ENCODE peak calls at places on chromosomes 6 and 20, in six cellular contexts. E, Q, G, K, D and Y are unnamed samples.

GRCh38 chr6:26197736-26198625 is 110.8 kb downstream of the HFE start:
- DNase-seq in E (peak; percentile 62), Q (no peak), G (no peak), K (no peak), D (no peak), Y (no peak)

GRCh38 chr6:144644776-144645175 is 359.6 kb downstream of the UTRN start:
- DNase-seq in E (peak; percentile 81), Q (no peak), G (no peak), K (no peak), D (no peak), Y (no peak)

GRCh38 chr6:128731249-128732165 is 151.4 kb upstream of the LAMA2 start:
- DNase-seq in E (peak; percentile 56), Q (no peak), G (no peak), K (no peak), D (no peak), Y (no peak)

GRCh38 chr6:145887969-145888368 is 73.4 kb upstream of the FBXO30 start:
- DNase-seq in E (no peak), Q (no peak), G (no peak), K (no peak), D (no peak), Y (no peak)

GRCh38 chr20:62952373-62953166 is at the start of gene SLC17A9:
- DNase-seq in E (peak; percentile 94), Q (peak; percentile 37), G (peak; percentile 84), K (no peak), D (peak; percentile 86), Y (peak; percentile 91)

GRCh38 chr20:20261159-20261558 is 106.7 kb upstream of the INSM1 start:
- DNase-seq in E (no peak), Q (no peak), G (no peak), K (no peak), D (no peak), Y (no peak)

GRCh38 chr20:59004493-59004762 is 2.6 kb downstream of the CTSZ start:
- DNase-seq in E (no peak), Q (no peak), G (no peak), K (no peak), D (peak; percentile 80), Y (no peak)

GRCh38 chr6:67736816-67737215 is 898.3 kb upstream of the ADGRB3 start:
- DNase-seq in E (no peak), Q (no peak), G (no peak), K (no peak), D (no peak), Y (no peak)

GRCh38 chr20:10490706-10491105 is 55.6 kb downstream of the SLX4IP start:
- DNase-seq in E (no peak), Q (no peak), G (no peak), K (no peak), D (no peak), Y (no peak)

GRCh38 chr6:131636880-131637792 is at the start of gene ENPP3:
- DNase-seq in E (peak; percentile 89), Q (no peak), G (no peak), K (peak; percentile 52), D (no peak), Y (no peak)
- TF ChIP-seq POLR2A in E (peak; percentile 86), Q (no peak), G (no peak), K (no peak), D (no peak), Y (no peak)

DNA sequence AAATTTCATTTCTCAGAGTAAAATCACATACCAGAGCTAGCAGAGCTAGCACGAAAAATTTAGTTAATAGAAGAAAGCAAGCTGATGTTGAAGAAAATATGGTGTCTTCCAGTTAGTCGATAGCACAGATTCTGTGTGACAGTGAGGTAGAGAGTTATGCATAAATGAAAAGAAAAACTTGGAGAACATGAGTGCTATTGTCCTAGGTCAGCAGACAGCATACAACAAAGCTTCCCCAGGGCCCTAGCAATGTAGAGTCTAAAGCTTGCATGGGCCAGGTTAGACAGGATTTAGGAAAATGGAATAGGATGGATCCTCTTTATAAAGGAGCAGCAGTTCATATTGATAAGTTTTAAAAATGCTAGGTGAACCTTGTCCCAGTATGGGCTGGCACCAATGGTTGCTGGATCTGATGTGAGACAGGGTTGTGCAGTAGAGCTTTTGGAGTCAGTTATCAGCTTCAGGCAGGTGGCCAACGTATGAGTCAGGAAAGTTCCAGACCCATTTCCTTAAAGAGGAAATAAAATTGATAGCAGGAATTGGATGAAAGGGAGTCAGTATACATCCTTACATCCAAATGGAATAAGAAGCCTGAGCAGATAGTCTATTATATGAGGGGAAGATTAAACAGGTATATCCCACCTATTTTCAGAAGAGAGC is 277.2 kb downstream of the FRK start:
- DNase-seq in E (no peak), Q (no peak), G (no peak), K (no peak), D (no peak), Y (no peak)
- TF ChIP-seq TAF1 in E (no peak), Q (no peak), G (no peak), K (no peak), D (no peak), Y (no peak)

DNA sequence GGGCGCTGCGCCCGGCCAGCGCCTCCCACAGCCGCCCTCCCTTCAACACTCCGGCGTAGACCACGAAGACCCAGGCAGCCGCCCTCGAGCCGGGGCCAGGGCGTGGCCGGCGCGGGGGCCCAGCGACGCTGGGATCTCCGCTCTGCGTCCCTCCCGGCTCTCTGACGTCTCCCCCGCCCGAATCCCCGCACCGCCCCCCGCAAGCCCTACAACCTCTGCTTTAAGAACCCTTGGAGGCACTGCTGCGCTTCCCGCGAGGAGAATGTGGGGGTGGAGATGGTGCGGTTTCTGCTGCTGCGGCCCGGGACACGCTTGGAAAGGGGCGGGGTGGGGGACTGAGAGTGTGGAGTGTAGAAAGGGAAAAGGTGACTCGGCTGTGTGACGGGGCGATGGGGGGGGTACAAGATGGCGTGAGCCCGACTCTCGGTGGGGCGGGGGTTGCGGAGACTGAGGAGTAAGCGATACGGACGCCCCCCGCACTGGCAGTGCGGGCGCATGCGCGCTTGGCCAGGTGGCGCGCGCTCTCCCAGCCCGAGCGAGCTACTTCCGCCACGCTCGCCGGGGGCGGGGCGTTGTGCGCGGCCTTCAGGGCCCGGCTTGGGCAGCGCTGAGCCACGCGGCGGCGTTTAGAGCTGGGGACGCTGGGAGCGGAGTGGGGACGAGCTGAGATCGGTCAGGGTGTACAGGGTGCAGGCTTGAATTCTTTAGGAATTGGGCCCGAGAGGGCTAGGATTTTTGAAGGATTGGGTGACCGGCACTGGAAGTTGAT is at the start of gene SUPT3H:
- DNase-seq in E (peak; percentile 95), Q (peak; percentile 56), G (peak; percentile 91), K (peak; percentile 96), D (peak; percentile 75), Y (peak; percentile 59)
- TF ChIP-seq POLR2A in E (peak; percentile 99), Q (peak; percentile 79), G (peak; percentile 61), K (peak; percentile 97), D (peak; percentile 96), Y (peak; percentile 78)

DNA sequence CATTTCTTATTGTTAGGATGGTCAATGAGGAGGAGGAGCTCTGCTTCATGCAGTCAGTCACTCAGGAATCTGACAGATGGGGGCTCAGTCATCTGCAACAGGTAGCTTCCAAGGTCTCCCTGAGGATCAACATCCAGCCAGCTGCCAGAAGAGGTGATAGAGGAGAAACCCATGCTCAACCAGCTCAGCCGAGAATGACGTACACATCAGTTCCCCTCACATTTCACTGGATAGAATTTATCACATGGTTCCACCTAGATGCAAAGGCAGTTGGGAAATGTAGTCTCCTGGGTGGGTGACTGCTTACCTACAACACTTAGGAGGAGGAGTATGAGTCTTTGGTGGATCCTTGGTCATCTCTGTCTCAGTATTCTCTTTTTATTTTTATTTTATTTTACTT is 144.5 kb downstream of the CEBPB start:
- DNase-seq in E (peak; percentile 91), Q (no peak), G (no peak), K (peak; percentile 78), D (no peak), Y (no peak)
- TF ChIP-seq TAF1 in E (no peak), Q (no peak), G (no peak), K (no peak), D (no peak), Y (no peak)

DNA sequence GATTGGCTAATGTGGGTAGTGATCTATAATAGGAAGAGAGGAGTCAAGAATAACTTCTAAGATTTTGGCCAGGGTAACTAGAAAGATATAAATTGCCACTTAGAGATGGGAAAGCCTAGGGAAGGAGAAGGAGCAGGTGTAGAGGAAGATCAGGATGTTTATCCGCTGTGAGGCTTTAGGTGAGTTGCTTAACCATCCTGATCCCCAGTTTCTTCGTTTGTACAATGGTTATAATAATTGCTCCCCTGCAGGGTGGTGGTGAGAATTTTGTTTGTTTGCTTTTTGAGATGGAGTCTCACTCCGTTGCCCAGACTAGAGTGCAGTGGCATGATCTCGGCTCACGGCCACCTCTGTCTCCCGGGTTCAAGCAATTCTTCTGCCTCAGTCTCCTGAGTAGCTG is 2.4 kb upstream of the MYMX start:
- DNase-seq in E (no peak), Q (no peak), G (no peak), K (no peak), D (no peak), Y (no peak)
- TF ChIP-seq POLR2A in E (no peak), Q (no peak), G (no peak), K (no peak), D (no peak), Y (no peak)

DNA sequence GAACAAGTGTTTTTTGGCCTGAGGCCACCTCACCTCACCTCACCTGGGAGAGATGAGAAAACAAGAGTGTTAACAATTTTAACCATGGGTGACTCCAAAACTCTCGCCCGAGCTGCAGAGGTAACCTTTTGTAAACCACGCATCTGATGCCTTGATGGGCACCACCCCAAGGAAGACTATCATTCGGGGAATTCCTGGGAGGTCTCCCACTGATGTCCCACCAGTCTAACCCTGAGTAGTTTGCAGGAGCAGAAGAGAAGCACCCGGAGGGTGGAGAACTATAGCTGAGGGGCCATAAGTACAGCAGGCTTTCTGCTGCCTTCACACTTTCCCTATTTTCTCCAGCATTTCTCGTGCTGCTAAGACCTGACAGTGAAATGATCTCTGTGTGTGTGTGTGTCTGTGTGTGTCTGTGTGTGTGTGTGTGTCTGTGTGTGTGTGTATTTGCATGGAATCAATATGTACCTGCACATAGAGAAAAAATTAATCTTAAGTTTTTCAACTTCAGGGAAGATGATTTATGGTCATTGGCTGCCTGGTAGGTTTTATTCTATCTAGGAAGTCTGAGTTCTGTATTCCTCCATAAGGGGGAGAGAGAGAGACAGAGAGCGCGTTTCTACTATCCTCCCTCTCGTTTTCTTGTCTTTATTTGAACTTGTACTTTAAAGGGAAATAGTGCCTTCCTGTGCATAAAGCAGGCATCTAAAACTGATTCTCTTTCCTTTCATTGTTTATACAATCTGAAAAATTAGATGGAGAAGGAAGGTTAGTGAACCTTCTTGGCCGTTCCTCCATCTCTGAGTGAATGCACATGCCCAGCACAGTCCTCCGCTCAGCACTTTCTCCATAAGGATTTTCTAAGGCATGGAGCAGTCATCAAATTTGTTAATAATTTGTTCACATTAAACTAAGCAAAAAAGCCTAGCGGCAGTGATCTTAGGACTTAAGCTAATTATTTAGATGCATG is 75.9 kb downstream of the CAP2 start:
- DNase-seq in E (no peak), Q (no peak), G (peak; percentile 29), K (no peak), D (no peak), Y (no peak)
- TF ChIP-seq TAF1 in E (no peak), Q (no peak), G (no peak), K (no peak), D (no peak), Y (no peak)